ENCODE peak calls at places on chromosomes 16 and 17, in seven cellular contexts. D is lung; N is neuronal stem cell; M is body of pancreas; Z is heart right ventricle; S is naive thymus-derived CD4-positive, alpha-beta T cell; T is A549. R is an unnamed sample. For H3K4me1, the result is how much of the 10 kb centered on the place peaks cover.

GRCh38 chr16:3401719-3402397 is 843 bp downstream of the ZNF174 start:
- DNase-seq in D (no peak), N (peak), M (no peak), Z (no peak), S (no peak), T (peak), R (no peak)

GRCh38 chr17:79084291-79085153 is 9.9 kb downstream of the ENGASE start:
- DNase-seq in D (no peak), N (no peak), M (no peak), Z (no peak), S (no peak), T (no peak), R (peak)

GRCh38 chr16:56109205-56109604 is 82.1 kb upstream of the GNAO1 start:
- DNase-seq in D (no peak), N (no peak), M (no peak), Z (no peak), S (no peak), T (no peak), R (no peak)

GRCh38 chr17:40821536-40821935 is 878 bp downstream of the KRT10 start:
- DNase-seq in D (no peak), N (no peak), M (no peak), Z (no peak), S (no peak), T (no peak), R (no peak)

GRCh38 chr16:24255446-24256352 is at the start of gene CACNG3:
- DNase-seq in D (no peak), N (peak), M (peak), Z (peak), S (peak), T (peak), R (peak)

GRCh38 chr17:13385481-13385907 is 216.2 kb downstream of the HS3ST3A1 start:
- DNase-seq in D (no peak), N (no peak), M (no peak), Z (no peak), S (no peak), T (peak), R (no peak)

GRCh38 chr16:12569061-12569460 is 234.6 kb downstream of the CPPED1 start:
- DNase-seq in D (no peak), N (no peak), M (no peak), Z (no peak), S (no peak), T (no peak), R (no peak)

GRCh38 chr16:10261077-10261476 is 78.8 kb upstream of the GRIN2A start:
- DNase-seq in D (no peak), N (no peak), M (no peak), Z (no peak), S (no peak), T (no peak), R (no peak)

GRCh38 chr17:78411241-78411855 is 32.9 kb downstream of the PGS1 start:
- DNase-seq in D (no peak), N (no peak), M (no peak), Z (no peak), S (no peak), T (no peak), R (no peak)

GRCh38 chr16:49276646-49277385 is 4.8 kb downstream of the CBLN1 start:
- DNase-seq in D (no peak), N (no peak), M (no peak), Z (no peak), S (no peak), T (no peak), R (no peak)

GRCh38 chr17:49401971-49402491 is 12.7 kb downstream of the PHB1 start:
- DNase-seq in D (no peak), N (no peak), M (no peak), Z (no peak), S (no peak), T (no peak), R (no peak)

GRCh38 chr17:77322534-77323412 is 182.0 kb downstream of the SEC14L1 start:
- DNase-seq in D (peak), N (peak), M (peak), Z (peak), S (no peak), T (peak), R (peak)

GRCh38 chr17:66826856-66827255 is 8.1 kb upstream of the CACNG5 start:
- DNase-seq in D (no peak), N (no peak), M (no peak), Z (no peak), S (no peak), T (no peak), R (no peak)

GRCh38 chr16:67648088-67648763 is 3.3 kb downstream of the CARMIL2 start:
- DNase-seq in D (no peak), N (no peak), M (no peak), Z (no peak), S (no peak), T (no peak), R (no peak)

GRCh38 chr17:21129023-21129681 is 2.4 kb downstream of the DHRS7B start:
- DNase-seq in D (no peak), N (no peak), M (peak), Z (peak), S (no peak), T (peak), R (no peak)

GRCh38 chr17:80284631-80285030 is 24.0 kb downstream of the RNF213 start:
- DNase-seq in D (no peak), N (no peak), M (no peak), Z (no peak), S (no peak), T (peak), R (no peak)

GRCh38 chr17:69711504-69711903 is 297.0 kb downstream of the MAP2K6 start:
- DNase-seq in D (no peak), N (no peak), M (no peak), Z (no peak), S (no peak), T (no peak), R (no peak)

GRCh38 chr17:302300-302698 is 50.3 kb downstream of the RPH3AL start:
- DNase-seq in D (no peak), N (no peak), M (no peak), Z (peak), S (no peak), T (no peak), R (no peak)

GRCh38 chr16:23597003-23597756 is 1.1 kb upstream of the NDUFAB1 start:
- DNase-seq in D (no peak), N (no peak), M (no peak), Z (peak), S (no peak), T (peak), R (peak)

GRCh38 chr17:16975266-16975651 is 3.3 kb upstream of the TNFRSF13B start:
- DNase-seq in D (no peak), N (no peak), M (no peak), Z (no peak), S (no peak), T (no peak), R (no peak)

DNA sequence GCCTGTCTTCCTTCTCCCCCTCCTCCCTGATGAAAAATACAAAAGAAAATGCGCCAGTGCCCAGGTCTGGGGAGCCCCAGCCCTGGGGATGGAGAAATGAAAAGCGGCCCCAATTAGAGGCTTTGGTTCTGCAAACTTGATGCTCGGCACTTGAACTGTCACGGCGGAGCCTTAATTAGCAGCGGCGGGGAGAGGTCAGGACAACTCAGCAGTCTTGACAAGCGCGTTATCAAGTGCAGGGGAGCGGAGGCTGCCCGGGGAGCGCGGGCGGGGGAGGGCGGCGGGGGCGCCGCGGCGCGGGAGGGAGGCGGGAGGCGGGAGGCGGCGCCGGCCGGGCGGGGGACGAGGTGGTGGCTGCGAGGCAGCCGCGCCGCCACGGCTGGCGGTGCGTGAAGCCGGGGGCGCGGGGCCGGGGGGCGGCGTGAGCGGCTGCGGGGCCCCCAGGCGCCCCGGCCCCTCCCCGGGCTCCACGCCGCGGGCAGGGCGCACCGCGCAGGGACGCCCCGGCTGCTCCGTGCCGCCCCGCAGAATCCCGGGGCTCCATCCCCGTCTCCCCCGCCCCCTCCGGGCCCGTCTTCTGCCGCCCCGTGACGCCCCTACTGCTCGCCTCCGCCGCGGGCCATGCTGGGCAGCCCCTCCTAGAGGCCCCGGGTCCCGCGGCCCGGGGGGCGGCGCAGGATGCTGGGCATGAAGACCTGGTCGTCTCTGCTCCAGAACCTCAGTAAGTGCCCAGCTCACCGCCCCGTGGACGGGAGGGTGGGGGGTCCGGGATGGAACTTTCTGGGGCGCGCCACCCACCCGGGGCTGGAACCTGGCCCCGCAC is 150.5 kb upstream of the GSE1 start:
- DNase-seq in D (no peak), N (peak), M (peak), Z (peak), S (no peak), T (no peak), R (peak)
- H3K4me1 ChIP-seq in D (under half), N (half or more), M (half or more), Z (under half), S (under half), T (under half), R (under half)

GRCh38 chr17:38906429-38907172 is 18.8 kb upstream of the LASP1NB start:
- DNase-seq in D (no peak), N (no peak), M (no peak), Z (no peak), S (no peak), T (no peak), R (no peak)
- H3K4me1 ChIP-seq in D (under half), N (under half), M (under half), Z (under half), S (under half), T (under half), R (under half)

GRCh38 chr17:7355053-7355452 is at the start of gene TMEM95:
- DNase-seq in D (no peak), N (no peak), M (no peak), Z (peak), S (no peak), T (no peak), R (peak)

GRCh38 chr17:7356072-7356549 is 1.2 kb downstream of the TMEM95 start:
- DNase-seq in D (peak), N (peak), M (peak), Z (peak), S (peak), T (peak), R (peak)

GRCh38 chr17:7352910-7353635 is 1.1 kb downstream of the KCTD11 start:
- DNase-seq in D (no peak), N (no peak), M (no peak), Z (no peak), S (no peak), T (no peak), R (peak)

GRCh38 chr17:7352559-7352889 is 562 bp downstream of the KCTD11 start:
- DNase-seq in D (no peak), N (no peak), M (no peak), Z (no peak), S (no peak), T (no peak), R (no peak)

GRCh38 chr17:7354262-7354781 is 634 bp upstream of the TMEM95 start:
- DNase-seq in D (no peak), N (no peak), M (no peak), Z (no peak), S (no peak), T (peak), R (no peak)
- H3K4me1 ChIP-seq in D (under half), N (half or more), M (half or more), Z (under half), S (under half), T (half or more), R (under half)

GRCh38 chr17:2064511-2064910 is 9.6 kb downstream of the HIC1 start:
- DNase-seq in D (no peak), N (no peak), M (no peak), Z (peak), S (no peak), T (no peak), R (no peak)
- H3K4me1 ChIP-seq in D (under half), N (under half), M (under half), Z (under half), S (under half), T (under half), R (under half)

R was measured in right cardiac atrium.